ENCODE peak calls at places on chromosomes 12 and 14, in four cellular contexts. U, K, M and L are unnamed samples.

GRCh38 chr12:124411291-124411878 is 116.5 kb downstream of the RFLNA start:
- DNase-seq in U (peak; percentile 80), K (peak; percentile 98), M (peak; percentile 95), L (no peak)

GRCh38 chr14:73713206-73713803 is 879 bp downstream of the PNMA1 start:
- DNase-seq in M (no peak), K (no peak), U (no peak), L (no peak)

GRCh38 chr12:52860102-52860838 is 11.5 kb upstream of the KRT78 start:
- DNase-seq in U (no peak), K (peak; percentile 76), M (peak; percentile 86), L (no peak)

GRCh38 chr14:101109981-101110728 is 206.6 kb upstream of the RTL1 start:
- DNase-seq in K (no peak), U (no peak), M (no peak), L (no peak)

GRCh38 chr14:52563120-52563519 is 10.5 kb downstream of the GPR137C start:
- DNase-seq in U (no peak), M (peak; percentile 20), K (peak; percentile 60), L (no peak)

GRCh38 chr12:18304609-18305008 is 43.3 kb downstream of the PIK3C2G start:
- DNase-seq in M (no peak), K (no peak), U (no peak), L (no peak)

GRCh38 chr12:30026621-30027234 is 243.0 kb upstream of the TMTC1 start:
- DNase-seq in M (peak; percentile 90), U (peak; percentile 44), K (peak; percentile 80), L (peak; percentile 29)

GRCh38 chr14:24849471-24849870 is 200.5 kb downstream of the STXBP6 start:
- DNase-seq in K (no peak), U (no peak), M (no peak), L (no peak)

GRCh38 chr12:112258926-112259325 is 123.3 kb downstream of the HECTD4 start:
- DNase-seq in M (no peak), U (no peak), K (no peak), L (no peak)

GRCh38 chr12:111753144-111753881 is 13.4 kb upstream of the ALDH2 start:
- DNase-seq in U (no peak), M (peak; percentile 82), K (peak; percentile 48), L (no peak)

GRCh38 chr14:71011479-71011878 is 104.2 kb downstream of the PCNX1 start:
- DNase-seq in K (peak; percentile 31), U (no peak), M (peak; percentile 11), L (no peak)

GRCh38 chr14:52351561-52352491 is 37.7 kb downstream of the PTGER2 start:
- DNase-seq in K (peak; percentile 57), U (peak; percentile 80), M (peak; percentile 87), L (peak; percentile 94)

GRCh38 chr14:99807413-99808132 is 14.4 kb downstream of the EML1 start:
- DNase-seq in M (peak; percentile 74), U (no peak), K (peak; percentile 51), L (no peak)

GRCh38 chr12:51246254-51246853 is 7.7 kb downstream of the DAZAP2 start:
- DNase-seq in K (no peak), U (no peak), M (peak; percentile 90), L (no peak)

GRCh38 chr12:6182279-6182898 is 17.8 kb upstream of the CD9 start:
- DNase-seq in U (peak; percentile 92), K (peak; percentile 52), M (peak; percentile 84), L (no peak)

GRCh38 chr14:90381999-90382451 is 14.8 kb upstream of the CALM1 start:
- DNase-seq in M (no peak), U (no peak), K (peak; percentile 43), L (no peak)

GRCh38 chr12:105355752-105356151 is 25.3 kb downstream of the C12orf75 start:
- DNase-seq in K (peak; percentile 30), M (peak; percentile 57), U (no peak), L (no peak)

GRCh38 chr12:106147956-106148355 is 9.2 kb upstream of the NUAK1 start:
- DNase-seq in K (no peak), M (no peak), U (no peak), L (no peak)

GRCh38 chr12:113889806-113890581 is 76.1 kb downstream of the RBM19 start:
- DNase-seq in K (no peak), U (no peak), M (no peak), L (no peak)

GRCh38 chr12:69023840-69024239 is 90.9 kb upstream of the CPM start:
- DNase-seq in K (no peak), U (no peak), M (no peak), L (no peak)

GRCh38 chr14:52923902-52924575 is 26.8 kb downstream of the FERMT2 start:
- DNase-seq in K (no peak), U (no peak), M (no peak), L (no peak)

GRCh38 chr12:103947871-103948555 is 17.7 kb upstream of the TDG start:
- DNase-seq in U (no peak), K (no peak), M (no peak), L (no peak)

GRCh38 chr12:57844725-57845477 is 1.6 kb downstream of the CTDSP2 start:
- DNase-seq in K (peak; percentile 43), U (no peak), M (peak; percentile 92), L (peak; percentile 67)

GRCh38 chr12:57839996-57840395 is 6.5 kb downstream of the CTDSP2 start:
- DNase-seq in K (no peak), U (no peak), M (no peak), L (no peak)

GRCh38 chr12:57840701-57841100 is 5.8 kb downstream of the CTDSP2 start:
- DNase-seq in U (no peak), K (no peak), M (peak; percentile 66), L (no peak)

GRCh38 chr12:57841445-57841844 is 5.1 kb downstream of the CTDSP2 start:
- DNase-seq in M (no peak), U (no peak), K (no peak), L (no peak)

GRCh38 chr12:57842342-57843294 is 3.9 kb downstream of the CTDSP2 start:
- DNase-seq in M (peak; percentile 36), K (no peak), U (no peak), L (no peak)
- H3K4me3 ChIP-seq in M (peak overlapping the region; percentile 7), K (no peak overlapping the region), U (peak overlapping the region; percentile 100), L (peak overlapping the region; percentile 10)

DNA sequence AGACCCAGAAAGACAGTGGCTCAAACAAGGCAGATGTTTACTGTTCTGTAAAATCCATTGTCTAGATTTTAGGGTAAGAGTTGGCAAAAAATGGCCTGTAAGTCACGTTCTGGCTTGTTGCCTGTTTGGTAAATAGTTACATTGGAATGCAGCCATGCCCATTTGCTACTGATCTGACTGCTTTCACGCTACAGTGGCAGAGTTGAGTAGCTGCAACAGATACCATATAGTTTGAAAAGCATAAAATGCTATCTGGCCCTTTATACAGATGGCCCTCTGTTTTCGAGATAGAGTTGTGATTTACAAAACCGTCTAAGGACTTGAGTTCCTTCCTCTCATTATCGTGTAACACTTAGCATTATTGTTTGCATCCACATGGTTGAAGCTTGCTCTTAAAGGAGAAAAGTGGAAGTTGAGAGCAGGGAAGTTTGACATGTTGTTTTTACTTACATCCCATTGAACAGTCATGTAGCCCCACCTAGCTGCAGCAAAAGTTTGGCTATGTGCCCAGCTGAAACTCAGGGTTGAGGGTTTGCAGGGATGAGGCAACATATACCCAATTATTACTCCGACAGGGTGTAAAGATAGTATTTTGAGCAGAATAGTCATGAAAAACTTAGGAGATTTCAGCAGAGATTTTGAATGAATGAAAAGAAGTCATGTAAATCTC is 11.3 kb upstream of the SCFD1 start:
- DNase-seq in M (peak; percentile 87), K (peak; percentile 91), U (no peak), L (peak; percentile 12)
- TF ChIP-seq CTCF in M (peak; percentile 34), K (peak; percentile 62), U (peak; percentile 36), L (peak; percentile 47)

GRCh38 chr12:108386704-108387360 is 47.7 kb upstream of the CMKLR1 start:
- DNase-seq in U (no peak), K (no peak), M (no peak), L (no peak)
- H3K4me3 ChIP-seq in U (no peak overlapping the region), K (no peak overlapping the region), M (no peak overlapping the region), L (no peak overlapping the region)

DNA sequence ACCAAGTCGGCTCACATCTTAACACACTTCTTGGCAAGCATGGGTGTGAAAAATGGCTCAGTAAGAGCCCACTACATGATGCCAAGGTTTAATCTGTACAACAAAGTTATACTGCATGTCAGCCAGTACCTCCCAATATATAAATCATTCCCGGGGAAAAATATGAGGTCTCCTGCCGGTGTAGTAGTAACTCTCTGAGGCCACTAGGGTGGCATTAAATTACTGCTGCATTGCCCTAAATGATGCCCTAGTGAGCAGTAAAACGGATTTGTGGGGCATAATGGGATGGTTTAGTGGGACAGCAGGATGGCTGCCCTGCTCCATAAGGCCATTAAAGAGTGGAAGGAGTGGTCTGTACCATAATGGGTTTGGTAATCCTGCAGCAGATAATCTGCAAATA is 267.7 kb downstream of the MED13L start:
- DNase-seq in K (peak; percentile 47), M (no peak), U (no peak), L (no peak)
- TF ChIP-seq CTCF in K (peak; percentile 68), M (peak; percentile 34), U (peak; percentile 37), L (peak; percentile 48)

GRCh38 chr12:12898136-12898712 is 6.9 kb downstream of the GPRC5A start:
- DNase-seq in K (no peak), M (no peak), U (no peak), L (no peak)
- H3K4me3 ChIP-seq in K (peak overlapping the region; percentile 41), M (no peak overlapping the region), U (no peak overlapping the region), L (no peak overlapping the region)

GRCh38 chr12:116015525-116015924 is 262.0 kb downstream of the MED13L start:
- DNase-seq in K (peak; percentile 74), M (peak; percentile 75), U (peak; percentile 7), L (no peak)
- TF ChIP-seq CTCF in K (peak; percentile 87), M (peak; percentile 65), U (peak; percentile 64), L (peak; percentile 69)